ENCODE peak calls at places on chromosome 1, in four cellular contexts. L is HepG2, T is K562, J is SK-N-SH. H is an unnamed sample.

GRCh38 chr1:15799004-15799867 is 8.2 kb downstream of the UQCRHL start:
- DNase-seq in L (peak; percentile 61), T (peak; percentile 41), J (no peak), H (no peak)

GRCh38 chr1:182786223-182787001 is 3.2 kb upstream of the NPL start:
- DNase-seq in L (peak; percentile 34), T (peak; percentile 67), J (peak; percentile 61), H (no peak)

GRCh38 chr1:213783273-213783672 is 204.5 kb upstream of the PROX1 start:
- DNase-seq in L (no peak), T (no peak), J (no peak), H (no peak)

GRCh38 chr1:222555992-222556615 is 8.2 kb upstream of the HHIPL2 start:
- DNase-seq in L (peak; percentile 39), T (no peak), J (no peak), H (no peak)

GRCh38 chr1:202762019-202762418 is 46.2 kb downstream of the KDM5B start:
- DNase-seq in L (no peak), T (no peak), J (no peak), H (no peak)

GRCh38 chr1:100539836-100540536 is 2.0 kb downstream of the GPR88 start:
- DNase-seq in L (no peak), T (no peak), J (peak; percentile 77), H (no peak)

GRCh38 chr1:166379447-166379846 is 212.6 kb upstream of the FAM78B start:
- DNase-seq in L (no peak), T (peak; percentile 15), J (no peak), H (no peak)

GRCh38 chr1:170619167-170620030 is 44.5 kb upstream of the PRRX1 start:
- DNase-seq in L (no peak), T (no peak), J (no peak), H (no peak)

GRCh38 chr1:208004851-208005250 is 93.9 kb upstream of the CD34 start:
- DNase-seq in L (no peak), T (no peak), J (no peak), H (no peak)

GRCh38 chr1:48245106-48245505 is 22.6 kb downstream of the SLC5A9 start:
- DNase-seq in L (no peak), T (no peak), J (no peak), H (no peak)

GRCh38 chr1:191831572-191831971 is 326.7 kb upstream of the RGS18 start:
- DNase-seq in L (no peak), T (peak; percentile 10), J (no peak), H (no peak)

GRCh38 chr1:245201827-245202226 is 47.0 kb downstream of the KIF26B start:
- DNase-seq in L (no peak), T (no peak), J (peak; percentile 72), H (no peak)

GRCh38 chr1:30173560-30173959 is 549.8 kb downstream of the MATN1 start:
- DNase-seq in L (no peak), T (no peak), J (no peak), H (no peak)

GRCh38 chr1:226786550-226786949 is 47.5 kb upstream of the ITPKB start:
- DNase-seq in L (no peak), T (no peak), J (no peak), H (peak; percentile 70)

GRCh38 chr1:95407864-95408291 is 173.9 kb downstream of the RWDD3 start:
- DNase-seq in L (no peak), T (no peak), J (no peak), H (no peak)

GRCh38 chr1:92877792-92878191 is 46.0 kb downstream of the RPL5 start:
- DNase-seq in L (no peak), T (no peak), J (peak; percentile 24), H (no peak)

GRCh38 chr1:201354901-201355295 is 22.6 kb downstream of the TNNT2 start:
- DNase-seq in L (no peak), T (no peak), J (no peak), H (no peak)

GRCh38 chr1:17600313-17600712 is 60.8 kb downstream of the ARHGEF10L start:
- DNase-seq in L (no peak), T (no peak), J (no peak), H (no peak)

GRCh38 chr1:61079898-61080336 is 2.4 kb upstream of the NFIA start:
- DNase-seq in L (peak; percentile 77), T (peak; percentile 85), J (peak; percentile 72), H (no peak)

GRCh38 chr1:8169364-8170058 is 143.4 kb upstream of the ERRFI1 start:
- DNase-seq in L (peak; percentile 93), T (no peak), J (peak; percentile 67), H (peak; percentile 59)

GRCh38 chr1:219298581-219299148 is 125.0 kb downstream of the LYPLAL1 start:
- DNase-seq in L (no peak), T (no peak), J (no peak), H (no peak)

GRCh38 chr1:24898152-24898908 is 31.7 kb downstream of the RUNX3 start:
- DNase-seq in L (no peak), T (peak; percentile 80), J (peak; percentile 87), H (no peak)

GRCh38 chr1:17565551-17565971 is 26.1 kb downstream of the ARHGEF10L start:
- DNase-seq in L (no peak), T (no peak), J (no peak), H (no peak)

GRCh38 chr1:77281491-77282186 is at the start of gene AK5:
- DNase-seq in L (no peak), T (no peak), J (peak; percentile 90), H (no peak)

GRCh38 chr1:248686815-248687214 is 15.8 kb downstream of the OR14I1 start:
- DNase-seq in L (no peak), T (no peak), J (peak; percentile 14), H (peak; percentile 43)
- TF ChIP-seq RFX5 in L (no peak), T (no peak), J (no peak), H (no peak)

DNA sequence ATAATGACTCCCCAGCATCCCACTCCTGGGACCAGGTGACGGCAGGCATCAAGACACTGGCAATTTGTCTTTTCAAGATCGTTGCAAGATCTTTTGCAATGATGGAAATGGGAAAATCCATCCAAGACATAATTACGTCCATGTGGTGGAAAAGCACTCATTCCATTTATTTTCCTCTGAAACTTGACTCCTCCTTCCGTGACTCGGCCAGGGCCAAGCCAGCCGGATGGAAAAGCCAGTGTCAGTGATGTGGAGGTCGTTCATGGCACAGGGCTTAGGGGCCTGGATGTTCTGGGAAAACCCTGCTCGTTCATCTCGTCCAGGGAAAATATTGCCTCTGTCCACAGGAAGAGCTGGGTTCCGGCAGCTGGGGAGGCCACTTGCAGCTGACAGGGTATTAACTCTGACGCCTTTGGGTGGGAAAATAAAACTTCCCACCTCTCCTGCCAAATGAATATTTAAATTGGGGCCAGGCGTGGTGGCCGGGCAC is 46.2 kb downstream of the C1orf198 start:
- DNase-seq in L (no peak), T (no peak), J (no peak), H (no peak)
- TF ChIP-seq ZBTB33 in L (no peak), T (no peak), J (no peak), H (no peak)

GRCh38 chr1:218030846-218031245 is 254.2 kb upstream of the RRP15 start:
- DNase-seq in L (no peak), T (no peak), J (no peak), H (no peak)
- TF ChIP-seq RFX5 in L (no peak), T (no peak), J (no peak), H (no peak)

DNA sequence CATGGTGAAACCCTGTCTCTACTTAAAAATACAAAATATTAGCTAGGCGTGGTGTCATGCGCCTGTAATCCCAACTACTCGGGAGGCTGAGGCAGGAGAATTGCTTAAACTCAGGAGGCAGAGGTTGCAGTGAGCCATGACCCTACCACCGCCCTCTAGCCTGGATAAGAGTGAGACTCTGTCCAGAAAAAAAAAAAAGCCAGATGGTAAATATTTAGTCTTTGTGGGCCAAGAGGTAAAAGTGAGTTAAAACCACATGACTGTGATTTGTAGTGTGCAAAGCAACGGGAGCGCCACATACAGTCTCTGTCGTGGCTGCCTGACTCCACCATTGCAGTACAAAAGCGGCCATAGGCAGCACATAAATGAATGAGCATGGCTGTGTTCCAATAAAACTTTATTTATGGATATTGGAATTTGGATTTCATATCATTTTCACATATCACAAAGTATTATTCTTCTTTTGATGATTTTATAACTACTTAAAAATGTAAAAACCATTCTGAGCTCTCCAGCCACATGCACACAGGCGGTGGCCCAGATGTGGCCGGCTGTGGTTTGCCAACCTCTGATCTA is 51.8 kb upstream of the CASZ1 start:
- DNase-seq in L (peak; percentile 71), T (no peak), J (no peak), H (no peak)
- TF ChIP-seq ZBTB33 in L (no peak), T (no peak), J (no peak), H (no peak)

DNA sequence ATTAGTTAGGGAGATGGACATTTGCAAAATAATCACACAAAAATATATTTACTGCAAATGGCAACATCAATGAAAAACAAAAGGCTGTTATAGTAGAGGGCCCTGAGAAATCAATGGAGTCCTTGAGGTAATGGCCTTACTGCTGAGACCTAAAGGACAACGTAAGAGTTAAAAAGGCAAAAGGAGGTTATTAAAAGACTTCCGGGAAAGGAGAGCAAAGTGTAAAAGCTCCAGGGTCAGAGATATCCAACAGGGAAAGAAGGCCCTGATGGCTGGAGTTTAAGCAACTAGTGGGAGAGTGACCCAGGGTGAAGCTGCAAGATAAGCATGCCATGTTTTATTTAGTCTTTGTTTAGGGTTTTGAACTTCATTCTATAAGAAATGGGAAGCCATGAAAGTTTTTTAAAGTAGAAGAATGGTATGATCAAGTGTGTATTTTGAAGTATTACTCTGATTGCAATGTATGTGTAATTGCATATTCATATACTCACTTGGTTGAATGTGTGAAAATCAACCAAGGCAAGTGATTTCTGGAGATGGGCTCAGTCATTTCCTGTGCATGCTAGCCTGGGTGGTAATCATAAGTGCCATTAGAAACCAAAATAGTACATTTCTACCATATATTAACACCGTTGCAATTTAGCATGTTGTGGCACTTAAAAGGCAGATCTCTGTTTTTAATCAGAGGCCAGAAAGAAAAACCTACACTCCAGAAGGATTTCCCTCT is 5.3 kb upstream of the DPYD start:
- DNase-seq in L (no peak), T (no peak), J (no peak), H (no peak)
- TF ChIP-seq RFX5 in L (no peak), T (no peak), J (no peak), H (no peak)

DNA sequence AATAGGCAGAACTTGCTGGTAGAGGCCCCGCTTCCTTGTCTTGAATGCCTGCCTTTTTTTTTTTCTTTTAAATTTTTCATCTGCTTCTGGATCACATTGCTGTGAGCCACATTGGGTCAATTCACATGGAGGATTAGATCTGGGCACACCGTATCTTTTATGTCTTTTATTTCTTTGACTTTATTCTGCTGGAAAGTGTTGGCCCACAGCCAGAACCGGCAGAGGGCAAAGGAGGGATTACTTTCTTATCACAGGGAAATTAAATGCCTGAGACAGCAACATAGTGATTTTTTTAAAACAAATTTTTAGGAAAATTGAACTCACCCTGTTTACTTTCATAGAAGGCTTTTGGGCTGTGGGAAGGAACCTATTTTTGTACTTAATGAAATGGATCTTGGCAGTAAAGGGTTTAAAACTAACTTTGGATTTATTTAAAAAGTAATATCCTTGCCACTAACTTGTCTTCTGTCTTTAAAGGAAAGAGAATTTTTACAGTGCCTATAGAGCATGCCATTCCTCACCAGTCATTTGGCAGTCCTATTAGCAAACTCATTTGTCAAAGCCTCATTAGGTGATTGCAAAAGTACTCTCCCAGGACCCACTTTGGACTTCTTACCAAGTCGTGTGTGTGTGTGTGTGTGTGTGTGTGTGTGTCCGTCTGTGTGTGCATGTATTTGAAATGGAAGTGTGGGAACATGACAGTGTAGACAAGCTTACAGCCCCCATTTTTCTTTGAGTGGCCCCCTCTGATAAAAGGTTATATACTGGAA is 68.4 kb downstream of the ST6GALNAC3 start:
- DNase-seq in L (no peak), T (no peak), J (no peak), H (no peak)
- TF ChIP-seq ZBTB33 in L (no peak), T (no peak), J (no peak), H (no peak)

GRCh38 chr1:65069186-65069585 is 78.8 kb upstream of the AK4 start:
- DNase-seq in L (no peak), T (no peak), J (no peak), H (no peak)
- TF ChIP-seq RFX5 in L (no peak), T (no peak), J (no peak), H (no peak)

H was measured in GM12878.